ENCODE peak calls at places on chromosome 16, in four cellular contexts. A, Z, Q and C are unnamed samples.

GRCh38 chr16:35431829-35432663 is 1972.6 kb downstream of the TP53TG3F start:
- DNase-seq in Q (no peak), Z (no peak), A (no peak), C (no peak)

GRCh38 chr16:4317471-4318170 is 1.8 kb downstream of the GLIS2 start:
- DNase-seq in A (no peak), Q (no peak), Z (no peak), C (no peak)

GRCh38 chr16:48576927-48577326 is 33.1 kb downstream of the N4BP1 start:
- DNase-seq in Z (no peak), A (no peak), Q (no peak), C (no peak)

GRCh38 chr16:66902648-66903543 is 15.8 kb downstream of the CDH16 start:
- DNase-seq in A (no peak), Q (no peak), Z (peak; percentile 93), C (no peak)

GRCh38 chr16:11414815-11415775 is 69.8 kb downstream of the RMI2 start:
- DNase-seq in Q (no peak), Z (no peak), A (no peak), C (no peak)

GRCh38 chr16:54136276-54136625 is 150.3 kb downstream of the IRX3 start:
- DNase-seq in Z (no peak), A (no peak), Q (no peak), C (no peak)

GRCh38 chr16:57289391-57290257 is 5.2 kb upstream of the PLLP start:
- DNase-seq in Z (no peak), A (no peak), Q (no peak), C (no peak)

GRCh38 chr16:49608095-49608494 is 234.5 kb downstream of the C16orf78 start:
- DNase-seq in Z (peak; percentile 46), Q (no peak), A (no peak), C (no peak)

GRCh38 chr16:69927056-69927757 is 23.9 kb upstream of the CLEC18A start:
- DNase-seq in Z (peak; percentile 56), A (no peak), Q (no peak), C (no peak)

GRCh38 chr16:85357924-85358505 is 245.7 kb upstream of the CIBAR2 start:
- DNase-seq in Q (no peak), A (no peak), Z (no peak), C (no peak)

GRCh38 chr16:50812046-50812445 is 70.2 kb downstream of the CYLD start:
- DNase-seq in Q (no peak), Z (no peak), A (no peak), C (no peak)

GRCh38 chr16:79845006-79845733 is 244.6 kb upstream of the MAF start:
- DNase-seq in Z (no peak), Q (no peak), A (no peak), C (no peak)

GRCh38 chr16:75086281-75086680 is 30.3 kb downstream of the LDHD start:
- DNase-seq in A (no peak), Z (no peak), Q (no peak), C (no peak)

GRCh38 chr16:55051571-55051970 is 120.9 kb downstream of the IRX5 start:
- DNase-seq in Z (no peak), A (no peak), Q (no peak), C (no peak)

GRCh38 chr16:5633845-5634440 is 536.3 kb upstream of the EEF2KMT start:
- DNase-seq in Z (peak; percentile 71), A (no peak), Q (no peak), C (no peak)

GRCh38 chr16:27822529-27823437 is 240.7 kb downstream of the GSG1L start:
- DNase-seq in Q (no peak), A (peak; percentile 28), Z (no peak), C (no peak)

GRCh38 chr16:67254809-67255552 is 6.2 kb downstream of the SLC9A5 start:
- DNase-seq in Z (no peak), Q (no peak), A (no peak), C (no peak)

GRCh38 chr16:81888520-81889394 is 109.7 kb downstream of the PLCG2 start:
- DNase-seq in Q (no peak), Z (no peak), A (no peak), C (no peak)

GRCh38 chr16:66618588-66618987 is 14.1 kb downstream of the CMTM3 start:
- DNase-seq in Z (no peak), A (no peak), Q (peak; percentile 31), C (peak; percentile 96)

GRCh38 chr16:53043986-53044571 is 8.6 kb downstream of the CHD9NB start:
- DNase-seq in Z (no peak), A (no peak), Q (no peak), C (no peak)

GRCh38 chr16:85842435-85842834 is 42.9 kb downstream of the COX4I1 start:
- DNase-seq in Q (no peak), A (no peak), Z (no peak), C (no peak)

GRCh38 chr16:82761858-82762257 is 135.1 kb downstream of the CDH13 start:
- DNase-seq in Q (no peak), A (no peak), Z (peak; percentile 6), C (no peak)

GRCh38 chr16:56198755-56199114 is 7.4 kb downstream of the GNAO1 start:
- DNase-seq in Z (no peak), Q (no peak), A (no peak), C (no peak)

GRCh38 chr16:4217246-4218131 is 24.4 kb downstream of the SRL start:
- DNase-seq in A (no peak), Q (no peak), Z (peak; percentile 94), C (no peak)

GRCh38 chr16:767743-768235 is 7.3 kb downstream of the MSLN start:
- DNase-seq in A (no peak), Z (no peak), Q (no peak), C (no peak)
- H3K36me3 ChIP-seq in A (no peaks in the 10 kb centered on the region), Z (no peaks in the 10 kb centered on the region), Q (no peaks in the 10 kb centered on the region), C (no peaks in the 10 kb centered on the region)

GRCh38 chr16:63061319-63061718 is 1025.1 kb upstream of the CDH8 start:
- DNase-seq in Z (no peak), Q (no peak), A (no peak), C (no peak)

GRCh38 chr16:63067141-63067540 is 1030.9 kb upstream of the CDH8 start:
- DNase-seq in Q (no peak), A (no peak), Z (no peak), C (no peak)

GRCh38 chr16:63066552-63066951 is 1030.3 kb upstream of the CDH8 start:
- DNase-seq in A (no peak), Q (no peak), Z (no peak), C (no peak)
- H3K36me3 ChIP-seq in A (no peaks in the 10 kb centered on the region), Q (no peaks in the 10 kb centered on the region), Z (no peaks in the 10 kb centered on the region), C (no peaks in the 10 kb centered on the region)

GRCh38 chr16:24810951-24811843 is 34.6 kb upstream of the SLC5A11 start:
- DNase-seq in Z (no peak), A (no peak), Q (no peak), C (no peak)
- H3K36me3 ChIP-seq in Z (peaks cover 81% of the 10 kb centered on the region), A (peaks cover 99% of the 10 kb centered on the region), Q (peaks cover 67% of the 10 kb centered on the region), C (peaks cover 19% of the 10 kb centered on the region)

GRCh38 chr16:9096416-9096952 is 5.0 kb downstream of the HAPSTR1 start:
- DNase-seq in A (no peak), Q (no peak), Z (no peak), C (no peak)
- H3K36me3 ChIP-seq in A (peaks cover 37% of the 10 kb centered on the region), Q (peaks cover 5% of the 10 kb centered on the region), Z (peaks cover 21% of the 10 kb centered on the region), C (peaks cover 4% of the 10 kb centered on the region)

GRCh38 chr16:30519120-30520049 is 7.0 kb downstream of the ZNF768 start:
- DNase-seq in Q (no peak), Z (no peak), A (no peak), C (no peak)

GRCh38 chr16:30521476-30521872 is 4.9 kb downstream of the ZNF768 start:
- DNase-seq in Q (no peak), A (no peak), Z (no peak), C (no peak)

GRCh38 chr16:30523768-30524574 is 2.4 kb downstream of the ZNF768 start:
- DNase-seq in A (no peak), Z (no peak), Q (no peak), C (no peak)

GRCh38 chr16:30524575-30525571 is 1.5 kb downstream of the ZNF768 start:
- DNase-seq in Q (no peak), Z (no peak), A (no peak), C (no peak)

DNA sequence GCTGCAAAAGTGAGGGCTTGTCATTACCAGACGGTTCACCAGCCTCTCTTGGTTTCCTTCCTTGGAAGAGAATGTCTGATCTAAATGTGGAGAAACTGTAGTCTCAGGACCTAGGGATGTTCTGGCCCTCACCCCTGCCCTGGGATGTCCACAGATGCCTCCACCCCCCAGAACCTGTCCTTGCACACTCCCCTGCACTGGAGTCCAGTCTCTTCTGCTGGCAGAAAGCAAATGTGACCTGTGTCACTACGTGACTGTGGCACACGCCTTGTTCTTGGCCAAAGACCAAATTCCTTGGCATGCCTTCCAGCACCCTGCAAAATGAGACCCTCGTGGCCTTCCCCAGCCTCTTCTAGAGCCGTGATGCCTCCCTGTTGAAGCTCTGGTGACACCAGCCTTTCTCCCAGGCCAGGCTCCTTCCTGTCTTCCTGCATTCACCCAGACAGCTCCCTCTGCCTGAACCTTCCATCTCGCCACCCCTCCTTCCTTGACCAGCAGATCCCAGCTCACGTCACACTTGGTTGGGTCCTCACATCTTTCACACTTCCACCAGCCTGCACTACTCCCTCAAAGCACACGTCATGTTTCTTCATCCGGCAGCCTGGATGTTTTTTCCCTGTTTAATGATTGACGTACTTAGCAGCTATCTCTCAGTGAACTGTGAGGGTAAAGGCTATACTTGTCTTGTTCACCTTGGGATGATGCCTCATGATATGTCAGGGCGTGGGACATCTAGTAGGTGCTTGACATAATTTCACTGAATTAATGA is 4.3 kb downstream of the ZNF768 start:
- DNase-seq in Z (no peak), A (no peak), Q (no peak), C (no peak)
- H3K36me3 ChIP-seq in Z (peaks cover 4% of the 10 kb centered on the region), A (peaks cover 21% of the 10 kb centered on the region), Q (no peaks in the 10 kb centered on the region), C (no peaks in the 10 kb centered on the region)

DNA sequence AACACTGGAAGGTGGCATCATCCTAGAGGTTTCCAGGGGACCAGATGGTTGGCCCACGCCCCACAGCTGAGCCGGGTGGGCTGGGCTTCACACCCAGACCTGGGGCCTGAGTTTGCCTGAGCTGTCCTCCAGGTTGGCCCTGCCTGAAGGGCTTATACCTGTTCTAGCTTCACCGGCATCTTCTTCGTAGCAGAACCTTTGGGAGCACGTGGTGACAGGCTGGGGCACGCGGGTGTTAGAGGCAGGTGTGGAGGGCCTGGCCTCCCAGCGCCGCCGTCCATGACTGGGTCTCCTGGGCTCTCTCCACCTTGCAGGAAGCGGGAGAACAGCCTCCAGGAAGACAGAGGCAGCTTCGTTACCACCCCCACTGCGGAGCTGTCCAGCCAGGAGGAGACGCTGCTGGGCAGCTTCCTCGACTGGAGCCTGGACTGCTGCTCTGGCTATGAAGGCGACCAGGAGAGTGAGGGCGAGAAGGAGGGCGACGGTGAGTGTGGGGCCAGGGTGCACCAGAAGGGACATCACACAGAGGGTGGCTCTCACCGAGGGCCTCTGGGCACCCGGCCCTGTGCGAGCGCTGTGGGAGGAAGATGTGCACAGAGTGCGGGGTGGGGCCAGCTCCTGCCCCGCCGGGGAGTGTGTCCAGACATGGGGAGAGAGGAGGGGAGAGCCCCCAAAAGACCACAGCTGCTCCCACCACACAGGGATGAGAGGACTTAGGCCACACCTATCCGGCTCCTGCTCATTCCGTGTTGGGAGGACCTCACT is 4.6 kb upstream of the TEDC2 start:
- DNase-seq in Z (no peak), Q (no peak), A (no peak), C (no peak)
- H3K36me3 ChIP-seq in Z (peaks cover 6% of the 10 kb centered on the region), Q (no peaks in the 10 kb centered on the region), A (peaks cover 15% of the 10 kb centered on the region), C (peaks cover 18% of the 10 kb centered on the region)